ENCODE peak calls at places on chromosomes 1 and 21, in six cellular contexts. K is esophagus muscularis mucosa, A is right lobe of liver, D is tibial nerve, B is stomach, L is uterus. G is an unnamed sample. For H3K27me3, the result is how much of the 10 kb centered on the place peaks cover.

GRCh38 chr1:25568090-25568833 is 24.9 kb downstream of the LDLRAP1 start:
- DNase-seq in L (peak), D (peak), B (peak), K (no peak), A (no peak), G (no peak)

GRCh38 chr1:16978589-16979474 is 1.6 kb downstream of the MFAP2 start:
- DNase-seq in B (no peak), K (no peak), D (peak), L (peak), A (no peak), G (peak)

GRCh38 chr1:74467786-74468377 is 44.5 kb downstream of the LRRC53 start:
- DNase-seq in A (no peak), B (no peak), L (no peak), D (no peak), K (no peak), G (no peak)

GRCh38 chr1:94215955-94216354 is 21.4 kb downstream of the ARHGAP29 start:
- DNase-seq in B (no peak), A (no peak), K (no peak), L (no peak), D (no peak), G (no peak)

GRCh38 chr21:44932366-44933181 is 7.3 kb upstream of the SLX9 start:
- DNase-seq in D (no peak), B (no peak), L (no peak), A (peak), K (no peak), G (no peak)

GRCh38 chr1:244460195-244460594 is 878 bp upstream of the CATSPERE start:
- DNase-seq in B (no peak), L (no peak), A (no peak), D (no peak), K (no peak), G (peak)

GRCh38 chr1:230985711-230986110 is 6.8 kb downstream of the ARV1 start:
- DNase-seq in L (no peak), A (no peak), D (no peak), B (no peak), K (no peak), G (no peak)

GRCh38 chr21:33217168-33217567 is 12.6 kb upstream of the IFNAR2 start:
- DNase-seq in D (no peak), B (no peak), L (no peak), A (no peak), K (no peak), G (no peak)

GRCh38 chr1:197736689-197737088 is 38.6 kb downstream of the DENND1B start:
- DNase-seq in K (no peak), D (no peak), A (no peak), B (no peak), L (no peak), G (no peak)

GRCh38 chr1:201826830-201827229 is 2.1 kb upstream of the IPO9 start:
- DNase-seq in A (no peak), B (no peak), L (no peak), D (no peak), K (no peak), G (no peak)

GRCh38 chr1:86156571-86157455 is at the start of gene COL24A1:
- DNase-seq in B (no peak), L (no peak), A (peak), K (no peak), D (peak), G (peak)

GRCh38 chr1:17874665-17875064 is 119.5 kb downstream of the ACTL8 start:
- DNase-seq in D (no peak), B (no peak), L (no peak), K (no peak), A (no peak), G (no peak)

GRCh38 chr1:206992815-206993214 is 22.6 kb upstream of the FCAMR start:
- DNase-seq in L (no peak), B (peak), D (no peak), K (no peak), A (no peak), G (no peak)

GRCh38 chr1:235642021-235642942 is 7.3 kb downstream of the GNG4 start:
- DNase-seq in B (peak), L (no peak), A (no peak), K (no peak), D (no peak), G (no peak)

GRCh38 chr1:214280386-214281029 is 451 bp upstream of the SMYD2 start:
- DNase-seq in A (peak), L (peak), D (no peak), K (no peak), B (peak), G (peak)

GRCh38 chr21:29366532-29366931 is 67.8 kb downstream of the BACH1 start:
- DNase-seq in B (no peak), D (no peak), K (no peak), A (no peak), L (no peak), G (no peak)

GRCh38 chr1:111880866-111881837 is 108.3 kb downstream of the KCND3 start:
- DNase-seq in B (no peak), L (no peak), A (peak), D (no peak), K (no peak), G (peak)

GRCh38 chr1:179816196-179816960 is 61.2 kb downstream of the TOR1AIP2 start:
- DNase-seq in L (no peak), B (no peak), A (no peak), D (peak), K (no peak), G (peak)

GRCh38 chr1:64309468-64309867 is 106.0 kb downstream of the UBE2U start:
- DNase-seq in A (no peak), K (no peak), L (no peak), D (no peak), B (no peak), G (no peak)

GRCh38 chr1:226575436-226576390 is 27.1 kb downstream of the STUM start:
- DNase-seq in D (no peak), K (no peak), A (no peak), L (no peak), B (no peak), G (no peak)

GRCh38 chr21:40466893-40467483 is 380.0 kb downstream of the DSCAM start:
- DNase-seq in L (no peak), K (no peak), D (no peak), B (no peak), A (no peak), G (no peak)

GRCh38 chr1:156214024-156214748 is 1.4 kb downstream of the PMF1 start:
- DNase-seq in L (no peak), B (no peak), D (no peak), K (no peak), A (no peak), G (no peak)

GRCh38 chr1:231387770-231388669 is 34.1 kb downstream of the EGLN1 start:
- DNase-seq in L (no peak), K (no peak), A (no peak), B (no peak), D (no peak), G (no peak)

GRCh38 chr1:37167479-37167878 is 133.2 kb upstream of the GRIK3 start:
- DNase-seq in A (no peak), K (no peak), L (no peak), D (no peak), B (no peak), G (no peak)

GRCh38 chr1:18109058-18109755 is 1.6 kb downstream of the IGSF21 start:
- DNase-seq in L (no peak), B (no peak), K (no peak), D (no peak), A (no peak), G (no peak)

GRCh38 chr1:98323906-98324358 is 337.6 kb upstream of the SNX7 start:
- DNase-seq in B (peak), L (no peak), K (no peak), A (no peak), D (no peak), G (no peak)

GRCh38 chr21:17783816-17784598 is 35.1 kb downstream of the C21orf91 start:
- DNase-seq in D (no peak), A (no peak), B (no peak), L (no peak), K (no peak), G (no peak)

GRCh38 chr1:54384921-54385726 is 21.1 kb downstream of the SSBP3 start:
- DNase-seq in K (no peak), D (no peak), B (no peak), A (no peak), L (no peak), G (no peak)

GRCh38 chr1:34113887-34114286 is 51.1 kb downstream of the CSMD2 start:
- DNase-seq in K (peak), A (no peak), L (no peak), B (no peak), D (no peak), G (no peak)

GRCh38 chr1:76059461-76059860 is 15.1 kb upstream of the ST6GALNAC3 start:
- DNase-seq in L (no peak), A (no peak), D (no peak), K (no peak), B (no peak), G (no peak)

GRCh38 chr1:202005958-202006357 is 4.4 kb upstream of the ELF3 start:
- DNase-seq in B (no peak), A (no peak), D (no peak), K (no peak), L (no peak), G (no peak)

GRCh38 chr1:224691106-224691505 is 75.0 kb downstream of the CNIH3 start:
- DNase-seq in K (no peak), B (no peak), L (no peak), D (no peak), A (no peak), G (no peak)

GRCh38 chr21:36072453-36073167 is 2.8 kb downstream of the CBR1 start:
- DNase-seq in A (peak), D (no peak), L (no peak), B (no peak), K (no peak), G (no peak)

GRCh38 chr1:44660176-44660575 is 14.1 kb downstream of the TMEM53 start:
- DNase-seq in B (peak), D (no peak), K (no peak), A (peak), L (no peak), G (peak)

GRCh38 chr1:150321826-150322166 is 463 bp downstream of the PRPF3 start:
- DNase-seq in L (no peak), B (no peak), A (no peak), D (no peak), K (no peak), G (no peak)

GRCh38 chr1:17397910-17398700 is 26.1 kb downstream of the PADI6 start:
- DNase-seq in B (no peak), L (no peak), K (no peak), A (no peak), D (no peak), G (no peak)

GRCh38 chr21:38669186-38669585 is 136.5 kb upstream of the ETS2 start:
- DNase-seq in B (no peak), K (no peak), A (no peak), D (no peak), L (no peak), G (no peak)

GRCh38 chr1:2335721-2336475 is 55.5 kb downstream of the MORN1 start:
- DNase-seq in K (no peak), D (no peak), A (no peak), L (no peak), B (no peak), G (no peak)

GRCh38 chr1:32194984-32195383 is 5.4 kb upstream of the CCDC28B start:
- DNase-seq in K (no peak), B (no peak), D (no peak), A (no peak), L (no peak), G (no peak)
- TF ChIP-seq POLR2A in K (no peak), B (no peak), D (no peak), A (no peak), L (no peak), G (no peak)

GRCh38 chr1:117092594-117092993 is 29.0 kb downstream of the TRIM45 start:
- DNase-seq in B (no peak), L (no peak), A (no peak), K (no peak), D (no peak), G (no peak)
- TF ChIP-seq CTCF in B (no peak), L (no peak), A (no peak), K (no peak), D (no peak), G (no peak)

DNA sequence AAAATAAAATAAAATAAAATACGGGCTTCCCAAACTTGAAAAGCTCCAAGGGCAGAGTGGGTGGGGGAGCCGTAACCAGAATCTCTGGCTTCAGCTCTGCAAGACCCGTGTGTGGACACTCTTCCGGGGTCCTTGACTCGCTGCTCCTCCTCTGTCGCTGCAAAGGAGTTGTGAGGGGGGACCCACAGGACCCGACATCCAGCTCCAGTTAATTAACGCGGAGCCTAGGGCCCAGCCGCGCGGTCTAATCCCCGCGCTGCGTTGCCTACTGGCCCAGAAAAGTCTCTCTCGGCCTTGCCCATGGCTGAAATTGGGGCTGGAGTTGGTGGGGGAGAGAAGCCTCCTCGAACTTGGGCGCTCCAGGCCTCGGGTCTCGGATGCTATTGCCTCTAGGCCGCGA is 1.8 kb downstream of the LMX1A start:
- DNase-seq in A (no peak), D (no peak), L (no peak), B (no peak), K (peak), G (no peak)
- H3K27me3 ChIP-seq in A (under half), D (under half), L (under half), B (half or more), K (half or more), G (under half)

DNA sequence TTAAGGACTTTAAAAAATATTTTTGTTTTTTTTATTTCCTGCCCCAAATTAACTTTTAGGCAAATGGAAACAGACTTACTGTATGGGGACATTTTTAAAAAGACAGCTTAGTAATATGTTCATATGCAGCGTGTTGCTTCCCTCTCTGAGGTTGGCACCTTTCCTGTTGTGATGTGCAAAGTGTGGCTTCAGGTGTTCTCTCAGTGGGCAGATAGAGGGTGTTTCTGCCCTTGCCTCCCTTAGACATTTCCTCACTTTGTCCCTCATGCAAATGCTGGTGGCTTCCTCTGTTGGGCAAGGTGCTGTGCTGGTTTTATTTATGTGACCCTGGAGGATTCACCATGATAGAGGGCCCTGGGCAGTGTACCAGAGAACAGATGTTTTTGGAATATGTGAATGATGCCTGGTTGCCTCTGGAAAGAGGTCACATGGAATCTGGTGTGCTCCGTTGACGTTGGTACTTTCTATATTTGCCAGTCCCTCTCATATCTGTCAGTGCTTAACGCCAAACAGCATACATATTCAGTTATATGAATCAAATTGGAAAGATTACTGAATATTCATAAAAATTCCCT is 123.5 kb downstream of the PATJ start:
- DNase-seq in K (no peak), L (no peak), B (no peak), A (no peak), D (no peak), G (no peak)
- TF ChIP-seq POLR2A in K (no peak), L (no peak), B (no peak), A (no peak), D (no peak), G (no peak)

G was measured in thyroid gland.